ENCODE peak calls at places on chromosomes 12 and 14, in five cellular contexts. One of them, this sample, is unnamed.

GRCh38 chr12:94416613-94417012 is 43.1 kb downstream of the CEP83 start:
- DNase-seq in breast epithelium: no peak
- DNase-seq in NCI-H1436 treated with DMSO at 0.1 percent for 48 hours: no peak
- DNase-seq in mesothelial cell of epicardium: no peak
- DNase-seq in adrenal gland: no peak
- DNase-seq in this sample: no peak

GRCh38 chr12:13811061-13811460 is 170.3 kb downstream of the GRIN2B start:
- DNase-seq in breast epithelium: no peak
- DNase-seq in adrenal gland: no peak
- DNase-seq in NCI-H1436 treated with DMSO at 0.1 percent for 48 hours: no peak
- DNase-seq in mesothelial cell of epicardium: no peak
- DNase-seq in this sample: no peak

GRCh38 chr12:122945047-122945592 is 21.1 kb downstream of the ABCB9 start:
- DNase-seq in mesothelial cell of epicardium: no peak
- DNase-seq in adrenal gland: peak
- DNase-seq in NCI-H1436 treated with DMSO at 0.1 percent for 48 hours: no peak
- DNase-seq in breast epithelium: peak
- DNase-seq in this sample: no peak

GRCh38 chr12:48454675-48455074 is 17.7 kb upstream of the ANP32D start:
- DNase-seq in breast epithelium: no peak
- DNase-seq in adrenal gland: peak
- DNase-seq in mesothelial cell of epicardium: no peak
- DNase-seq in NCI-H1436 treated with DMSO at 0.1 percent for 48 hours: no peak
- DNase-seq in this sample: peak

GRCh38 chr12:109131522-109132050 is 15.2 kb downstream of the ACACB start:
- DNase-seq in adrenal gland: peak
- DNase-seq in NCI-H1436 treated with DMSO at 0.1 percent for 48 hours: no peak
- DNase-seq in mesothelial cell of epicardium: no peak
- DNase-seq in breast epithelium: no peak
- DNase-seq in this sample: no peak

GRCh38 chr14:103194256-103195045 is 71.2 kb downstream of the TNFAIP2 start:
- DNase-seq in adrenal gland: peak
- DNase-seq in breast epithelium: no peak
- DNase-seq in mesothelial cell of epicardium: no peak
- DNase-seq in NCI-H1436 treated with DMSO at 0.1 percent for 48 hours: no peak
- DNase-seq in this sample: no peak

GRCh38 chr14:75186953-75187352 is 10.5 kb upstream of the TMED10 start:
- DNase-seq in adrenal gland: no peak
- DNase-seq in NCI-H1436 treated with DMSO at 0.1 percent for 48 hours: no peak
- DNase-seq in mesothelial cell of epicardium: no peak
- DNase-seq in breast epithelium: no peak
- DNase-seq in this sample: no peak

GRCh38 chr14:63435838-63436237 is 107.3 kb downstream of the PPP2R5E start:
- DNase-seq in adrenal gland: peak
- DNase-seq in NCI-H1436 treated with DMSO at 0.1 percent for 48 hours: no peak
- DNase-seq in mesothelial cell of epicardium: no peak
- DNase-seq in breast epithelium: peak
- DNase-seq in this sample: no peak

GRCh38 chr14:70641548-70642312 is at the start of gene TTC9:
- DNase-seq in NCI-H1436 treated with DMSO at 0.1 percent for 48 hours: no peak
- DNase-seq in adrenal gland: no peak
- DNase-seq in breast epithelium: no peak
- DNase-seq in mesothelial cell of epicardium: peak
- DNase-seq in this sample: peak

GRCh38 chr12:131536337-131536736 is 174.6 kb upstream of the SFSWAP start:
- DNase-seq in breast epithelium: no peak
- DNase-seq in adrenal gland: no peak
- DNase-seq in NCI-H1436 treated with DMSO at 0.1 percent for 48 hours: no peak
- DNase-seq in mesothelial cell of epicardium: no peak
- DNase-seq in this sample: peak